ENCODE peak calls at places on chromosomes 5 and 9, in five cellular contexts. U is fibroblast of villous mesenchyme, Z is Calu3, I is GM23338, O is foreskin fibroblast. L is an unnamed sample.

GRCh38 chr9:2291980-2292704 is 277.0 kb downstream of the SMARCA2 start:
- DNase-seq in Z (peak), I (no peak), U (peak), O (peak), L (no peak)

GRCh38 chr5:174547814-174548213 is 176.6 kb upstream of the MSX2 start:
- DNase-seq in U (no peak), I (no peak), Z (no peak), O (no peak), L (no peak)

GRCh38 chr5:73030995-73031394 is 75.2 kb downstream of the FCHO2 start:
- DNase-seq in U (peak), O (peak), I (peak), Z (peak), L (no peak)

GRCh38 chr5:146744358-146744757 is 134.2 kb downstream of the PPP2R2B start:
- DNase-seq in I (no peak), O (no peak), U (no peak), Z (no peak), L (no peak)

GRCh38 chr5:154646841-154647759 is 108.1 kb upstream of the LARP1 start:
- DNase-seq in O (no peak), U (peak), Z (peak), I (peak), L (no peak)

GRCh38 chr5:156981481-156981880 is 18.5 kb upstream of the TIMD4 start:
- DNase-seq in U (no peak), O (no peak), I (no peak), Z (no peak), L (no peak)

GRCh38 chr9:14769235-14769580 is 46.7 kb upstream of the CER1 start:
- DNase-seq in I (peak), U (peak), O (no peak), Z (peak), L (no peak)

GRCh38 chr9:136078498-136079011 is 16.5 kb downstream of the NACC2 start:
- DNase-seq in Z (no peak), O (no peak), U (no peak), I (no peak), L (no peak)

GRCh38 chr5:88930336-88930735 is 47.4 kb upstream of the MEF2C start:
- DNase-seq in U (no peak), O (no peak), I (no peak), Z (no peak), L (no peak)

GRCh38 chr9:88966894-88967676 is 24.2 kb upstream of the S1PR3 start:
- DNase-seq in I (no peak), U (no peak), O (no peak), Z (no peak), L (no peak)

GRCh38 chr9:21995652-21996275 is 1.2 kb downstream of the CDKN2B-AS1 start:
- DNase-seq in O (no peak), Z (peak), I (peak), U (peak), L (no peak)

GRCh38 chr9:117938896-117939295 is 234.7 kb downstream of the TLR4 start:
- DNase-seq in O (no peak), Z (no peak), U (no peak), I (no peak), L (no peak)

GRCh38 chr5:1246711-1247431 is 21.7 kb downstream of the SLC6A18 start:
- DNase-seq in O (peak), Z (peak), U (peak), I (peak), L (peak)

GRCh38 chr5:127386557-127386956 is 96.0 kb downstream of the MEGF10 start:
- DNase-seq in Z (no peak), U (peak), O (peak), I (no peak), L (no peak)

GRCh38 chr9:113620377-113621161 is 157.0 kb downstream of the RGS3 start:
- DNase-seq in O (peak), U (peak), Z (peak), I (peak), L (no peak)

DNA sequence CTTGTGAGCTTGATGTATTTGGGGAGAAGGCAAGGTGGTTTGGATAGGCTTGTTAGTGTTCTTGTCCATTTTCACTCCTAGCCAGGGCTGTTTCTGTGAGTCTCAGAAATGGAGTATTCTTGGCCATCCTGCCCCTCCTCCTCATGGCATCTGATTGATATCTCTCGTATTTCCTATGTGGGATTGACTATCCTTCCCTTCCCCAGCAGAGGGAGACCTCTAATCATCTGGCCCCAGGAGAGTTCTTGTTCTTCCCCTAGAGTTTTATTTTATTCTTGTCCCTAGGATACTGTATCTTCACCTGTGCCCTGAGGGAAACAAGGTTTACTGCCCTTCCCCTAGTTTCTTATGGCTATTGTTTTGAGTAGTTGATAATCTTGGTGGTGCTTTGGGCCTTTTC is 114.4 kb downstream of the VPS13A start:
- DNase-seq in U (peak), I (peak), O (peak), Z (peak), L (no peak)
- TF ChIP-seq CTCF in U (peak), I (peak), O (peak), Z (peak), L (peak)

DNA sequence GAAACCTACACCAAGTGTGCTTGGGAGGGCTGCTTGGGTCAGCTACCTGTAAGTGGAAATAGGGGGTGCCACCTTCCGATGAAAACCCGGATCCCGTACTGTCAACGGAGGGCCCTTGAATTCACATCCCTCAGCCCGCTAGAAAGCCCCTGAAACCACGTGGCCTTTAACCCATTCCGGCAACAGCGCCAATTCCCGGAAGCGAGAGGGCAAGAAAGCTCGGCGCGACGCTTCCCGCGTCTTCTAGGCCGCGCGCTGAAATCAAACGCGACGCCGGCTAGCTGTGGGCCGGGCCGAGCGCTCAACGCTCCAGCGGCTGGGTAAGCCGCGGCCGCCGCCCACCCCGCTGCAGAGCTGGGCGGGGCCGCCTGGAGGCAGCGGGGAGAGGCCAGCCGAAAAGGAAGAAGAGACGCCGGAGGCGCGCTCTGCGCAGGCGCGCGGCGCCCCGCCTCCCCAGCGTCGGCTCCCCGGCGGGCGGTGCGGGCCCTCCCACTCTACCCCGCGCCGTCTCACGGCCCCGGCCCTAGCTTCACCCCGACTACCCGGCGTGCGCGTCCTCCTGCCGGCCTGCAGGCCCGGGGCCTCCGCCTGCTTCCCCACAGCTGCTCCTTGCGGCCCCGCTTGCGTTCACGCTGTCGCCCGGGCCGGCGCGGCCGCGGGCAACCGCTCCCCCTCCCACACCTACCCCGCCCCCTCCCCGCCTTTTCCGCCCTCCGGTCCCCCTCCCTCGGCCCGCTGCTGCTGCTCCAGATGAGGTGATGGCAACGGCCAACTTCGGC is at the start of gene KIF2A:
- DNase-seq in U (peak), Z (peak), O (peak), I (peak), L (peak)
- TF ChIP-seq CTCF in U (no peak), Z (no peak), O (no peak), I (no peak), L (no peak)

GRCh38 chr5:71932649-71933338 is 174.5 kb upstream of the MAP1B start:
- DNase-seq in U (no peak), I (peak), Z (peak), O (no peak), L (peak)
- TF ChIP-seq CTCF in U (no peak), I (no peak), Z (no peak), O (no peak), L (no peak)

DNA sequence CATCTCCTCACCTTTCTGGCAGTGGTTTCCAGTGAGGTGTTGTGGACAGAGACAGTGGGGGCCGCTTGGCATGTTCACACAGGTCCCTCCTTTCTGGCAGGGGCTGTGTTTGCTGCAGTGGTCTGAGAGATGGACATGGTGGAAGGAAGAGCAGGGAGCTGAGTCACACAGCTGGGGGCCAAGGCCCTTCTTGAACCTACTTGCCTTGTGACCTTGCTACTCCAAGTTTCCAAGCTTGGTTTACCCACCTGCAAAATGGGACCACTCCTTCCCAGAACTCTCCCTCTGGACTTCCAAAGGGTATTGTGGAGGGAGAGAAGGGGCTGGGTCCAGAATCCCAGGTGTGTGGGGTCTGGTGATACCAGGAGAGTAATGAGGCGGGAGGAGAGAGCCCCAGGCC is 4.1 kb downstream of the F12 start:
- DNase-seq in Z (no peak), I (no peak), O (no peak), U (no peak), L (no peak)
- TF ChIP-seq CTCF in Z (no peak), I (no peak), O (no peak), U (no peak), L (no peak)

DNA sequence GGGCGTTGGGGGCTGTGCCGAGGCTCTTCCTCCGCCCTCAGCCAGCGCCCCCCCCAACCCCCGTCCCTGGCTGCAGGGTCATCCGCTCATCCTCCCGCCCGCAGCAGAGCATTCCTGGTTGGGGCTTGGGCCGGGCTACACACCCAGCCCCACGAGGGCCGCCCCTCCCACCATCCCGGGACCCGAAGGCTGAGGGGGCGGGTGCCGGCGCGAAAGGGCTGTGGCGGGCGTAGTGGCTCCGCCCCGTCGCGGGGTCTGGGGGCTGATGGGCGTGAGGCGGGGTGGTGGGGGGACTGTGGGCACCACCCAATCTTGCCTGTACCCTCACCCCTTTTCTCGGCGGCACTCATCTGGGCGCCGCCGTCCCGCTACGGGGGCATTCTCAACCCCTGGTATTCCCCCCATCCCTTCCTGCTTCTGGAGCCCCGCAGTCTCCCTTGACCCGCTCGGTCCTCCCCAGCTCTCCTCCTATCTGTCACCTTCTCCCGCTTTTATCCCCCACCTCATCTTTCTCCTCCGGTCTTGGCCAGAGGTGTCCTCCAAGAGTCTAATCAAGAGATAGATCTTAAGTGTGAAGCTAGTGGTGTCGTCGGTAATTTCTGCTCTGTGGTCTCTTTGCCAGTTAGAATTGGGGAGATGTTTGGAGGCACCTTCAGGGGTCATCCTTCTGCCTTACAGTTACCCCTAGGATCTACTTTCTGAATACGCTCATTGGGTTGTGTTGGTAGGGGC is 1.6 kb downstream of the FER start:
- DNase-seq in U (no peak), O (no peak), Z (peak), I (peak), L (peak)
- TF ChIP-seq CTCF in U (no peak), O (no peak), Z (no peak), I (no peak), L (peak)

DNA sequence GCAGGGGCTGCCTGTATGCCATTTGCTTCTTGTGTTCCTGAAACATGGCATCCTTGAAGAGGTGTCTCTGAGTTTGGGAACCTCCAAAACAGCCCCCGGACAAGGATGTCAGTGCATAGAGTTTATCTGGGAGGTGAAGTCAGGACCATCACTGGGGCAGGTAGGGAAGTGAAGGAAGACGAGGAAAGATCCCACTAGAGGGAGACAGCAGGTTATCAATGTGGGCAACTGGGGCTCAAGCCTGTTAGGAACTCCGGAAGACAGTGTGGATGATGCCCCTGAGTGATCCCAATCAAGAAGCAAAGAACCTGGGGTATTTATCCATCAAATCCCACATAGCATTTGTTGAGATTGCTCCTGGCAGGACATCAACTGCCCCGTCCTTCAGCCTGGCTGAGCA is 233.1 kb downstream of the AGTPBP1 start:
- DNase-seq in I (peak), Z (no peak), U (no peak), O (no peak), L (no peak)
- TF ChIP-seq CTCF in I (peak), Z (no peak), U (no peak), O (no peak), L (no peak)

GRCh38 chr9:127918201-127919107 is 1.6 kb upstream of the ST6GALNAC4 start:
- DNase-seq in I (peak), U (peak), O (no peak), Z (no peak), L (no peak)
- TF ChIP-seq CTCF in I (peak), U (peak), O (no peak), Z (no peak), L (no peak)

DNA sequence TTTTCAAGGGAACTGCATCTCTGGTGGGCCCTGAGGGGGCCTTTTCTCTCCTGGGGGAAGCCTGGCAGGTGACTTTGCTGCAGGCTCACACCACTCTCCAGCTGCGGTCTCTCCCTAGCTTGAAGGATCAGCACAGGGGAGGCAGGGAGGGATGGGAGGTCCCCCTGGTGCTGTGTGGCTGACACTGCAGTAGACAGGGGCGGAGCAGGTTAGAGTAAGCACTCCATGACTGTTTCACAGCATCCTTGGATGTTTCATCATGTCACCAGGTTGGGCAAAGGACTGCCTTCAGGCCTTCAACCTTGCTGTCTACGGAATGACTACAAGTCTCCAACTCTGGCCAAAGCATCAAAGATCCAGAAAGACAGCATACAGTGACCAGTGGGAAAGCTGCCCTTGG is 470.7 kb downstream of the CDK5RAP2 start:
- DNase-seq in O (no peak), U (no peak), Z (peak), I (peak), L (peak)
- TF ChIP-seq CTCF in O (no peak), U (no peak), Z (no peak), I (peak), L (peak)